ENCODE peak calls at places on chromosomes 7 and 10, in four cellular contexts. S is nephron progenitor cell, I is astrocyte of the spinal cord, V is NB4. X is an unnamed sample.

GRCh38 chr10:88840104-88840503 is 11.5 kb downstream of the ANKRD22 start:
- DNase-seq in S (no peak), V (no peak), I (no peak), X (no peak)

GRCh38 chr7:127251458-127252379 is 1.0 kb downstream of the GRM8 start:
- DNase-seq in I (no peak), V (no peak), S (peak; percentile 29), X (no peak)

GRCh38 chr10:33186150-33186549 is 148.3 kb downstream of the NRP1 start:
- DNase-seq in V (no peak), S (no peak), I (no peak), X (peak; percentile 67)

GRCh38 chr7:158120751-158121150 is 466.9 kb downstream of the PTPRN2 start:
- DNase-seq in I (no peak), V (no peak), S (no peak), X (no peak)

GRCh38 chr10:101291254-101292193 is 62.3 kb upstream of the LBX1 start:
- DNase-seq in I (peak; percentile 5), S (peak; percentile 93), V (peak; percentile 71), X (no peak)

GRCh38 chr7:48643420-48644013 is 280.8 kb upstream of the CDC14C start:
- DNase-seq in S (no peak), I (no peak), V (peak; percentile 83), X (no peak)

GRCh38 chr7:115662120-115662519 is 368.4 kb downstream of the TFEC start:
- DNase-seq in V (no peak), S (no peak), I (no peak), X (no peak)

GRCh38 chr10:3935141-3935540 is 150.1 kb upstream of the KLF6 start:
- DNase-seq in S (no peak), I (peak; percentile 93), V (no peak), X (peak; percentile 62)

GRCh38 chr10:42593284-42593683 is 45.1 kb downstream of the ZNF33B start:
- DNase-seq in S (no peak), I (peak; percentile 8), V (no peak), X (no peak)

GRCh38 chr10:112395809-112396530 is 22.1 kb downstream of the ACSL5 start:
- DNase-seq in S (no peak), I (no peak), V (no peak), X (no peak)

GRCh38 chr10:112394475-112394875 is 20.6 kb downstream of the ACSL5 start:
- DNase-seq in V (no peak), S (no peak), I (no peak), X (no peak)

GRCh38 chr10:112393341-112393740 is 19.4 kb downstream of the ACSL5 start:
- DNase-seq in I (no peak), S (no peak), V (no peak), X (no peak)

GRCh38 chr10:112390125-112390703 is 16.3 kb downstream of the ACSL5 start:
- DNase-seq in S (no peak), I (no peak), V (no peak), X (no peak)

DNA sequence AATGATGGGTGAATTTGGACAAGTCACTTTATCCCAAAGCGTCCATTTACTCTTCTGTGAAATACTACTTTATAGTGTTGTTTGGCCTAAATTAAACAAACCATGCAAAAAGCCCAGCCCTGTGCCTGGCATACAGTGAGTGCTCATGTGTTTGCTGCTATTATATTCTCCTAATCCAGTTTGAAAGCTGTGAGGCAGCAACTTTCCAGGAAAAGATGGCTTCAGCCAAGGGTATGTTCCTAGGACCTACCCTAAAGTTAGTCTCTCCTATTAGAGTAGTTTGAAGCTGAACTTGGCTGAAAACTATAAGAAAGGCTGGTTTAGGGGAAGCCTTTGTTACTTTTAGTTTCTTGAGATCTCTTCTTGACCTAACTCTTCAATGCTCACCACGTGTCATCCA is 19.9 kb downstream of the ACSL5 start:
- DNase-seq in V (no peak), I (no peak), S (no peak), X (no peak)
- TF ChIP-seq CTCF in V (no peak), I (no peak), S (no peak), X (no peak)

GRCh38 chr7:74059681-74060588 is 23.7 kb upstream of the LIMK1 start:
- DNase-seq in V (no peak), S (no peak), I (no peak), X (no peak)
- TF ChIP-seq CTCF in V (peak; percentile 2), S (no peak), I (peak; percentile 3), X (no peak)

GRCh38 chr10:59635502-59636290 is 74.0 kb downstream of the SLC16A9 start:
- DNase-seq in I (no peak), S (no peak), V (no peak), X (no peak)

GRCh38 chr10:59631237-59631636 is 78.4 kb downstream of the SLC16A9 start:
- DNase-seq in I (no peak), V (no peak), S (no peak), X (no peak)

GRCh38 chr10:59631882-59632281 is 77.8 kb downstream of the SLC16A9 start:
- DNase-seq in I (no peak), S (no peak), V (no peak), X (no peak)

GRCh38 chr10:59634102-59634501 is 75.5 kb downstream of the SLC16A9 start:
- DNase-seq in I (no peak), S (no peak), V (no peak), X (no peak)

DNA sequence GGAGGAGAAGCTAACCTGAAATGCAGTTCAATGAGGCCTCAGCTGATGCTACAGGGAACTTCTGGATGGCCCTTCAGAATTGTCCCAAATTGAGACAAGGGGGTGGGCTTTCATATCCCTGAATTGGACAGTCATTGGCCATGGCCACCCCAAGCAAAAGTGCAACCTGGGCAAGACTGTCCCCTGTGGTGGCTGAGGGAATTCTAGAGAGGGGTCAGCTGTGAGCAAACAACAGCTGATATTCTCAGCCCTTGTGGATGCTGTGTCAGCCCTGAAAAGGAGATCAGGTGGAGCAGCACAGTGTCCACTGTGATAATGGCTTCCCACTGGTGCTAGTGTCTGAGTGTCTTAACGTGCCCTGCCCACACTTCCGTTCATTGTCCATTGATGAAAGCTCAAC is 76.6 kb downstream of the SLC16A9 start:
- DNase-seq in V (no peak), I (no peak), S (no peak), X (no peak)
- TF ChIP-seq CTCF in V (no peak), I (no peak), S (no peak), X (no peak)

DNA sequence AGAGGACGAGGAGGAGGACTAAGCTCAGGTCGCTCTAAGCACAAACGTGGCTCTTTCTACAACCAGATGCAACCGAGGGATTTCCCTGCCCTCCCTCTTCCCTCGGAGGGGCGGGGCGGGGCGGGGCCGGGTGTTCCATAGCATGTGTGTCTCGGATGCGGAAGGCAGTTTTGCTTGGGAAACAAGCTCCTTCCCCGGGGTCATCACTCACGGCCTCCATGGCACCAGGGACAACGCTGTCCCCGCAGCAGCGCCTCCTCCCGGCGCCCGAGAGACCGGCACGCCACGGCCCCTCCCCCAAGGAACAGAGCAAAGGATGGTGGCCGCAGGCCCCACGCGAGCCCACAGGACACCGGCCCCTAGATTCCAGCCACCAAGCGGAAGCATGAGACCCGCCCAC is 110.5 kb downstream of the PAXIP1 start:
- DNase-seq in I (no peak), S (peak; percentile 48), V (no peak), X (no peak)
- TF ChIP-seq CTCF in I (no peak), S (peak; percentile 39), V (no peak), X (no peak)

GRCh38 chr7:88344956-88345832 is 38.5 kb upstream of the STEAP4 start:
- DNase-seq in I (peak; percentile 33), V (peak; percentile 46), S (peak; percentile 75), X (no peak)
- TF ChIP-seq CTCF in I (peak; percentile 70), V (peak; percentile 49), S (peak; percentile 71), X (peak; percentile 59)

DNA sequence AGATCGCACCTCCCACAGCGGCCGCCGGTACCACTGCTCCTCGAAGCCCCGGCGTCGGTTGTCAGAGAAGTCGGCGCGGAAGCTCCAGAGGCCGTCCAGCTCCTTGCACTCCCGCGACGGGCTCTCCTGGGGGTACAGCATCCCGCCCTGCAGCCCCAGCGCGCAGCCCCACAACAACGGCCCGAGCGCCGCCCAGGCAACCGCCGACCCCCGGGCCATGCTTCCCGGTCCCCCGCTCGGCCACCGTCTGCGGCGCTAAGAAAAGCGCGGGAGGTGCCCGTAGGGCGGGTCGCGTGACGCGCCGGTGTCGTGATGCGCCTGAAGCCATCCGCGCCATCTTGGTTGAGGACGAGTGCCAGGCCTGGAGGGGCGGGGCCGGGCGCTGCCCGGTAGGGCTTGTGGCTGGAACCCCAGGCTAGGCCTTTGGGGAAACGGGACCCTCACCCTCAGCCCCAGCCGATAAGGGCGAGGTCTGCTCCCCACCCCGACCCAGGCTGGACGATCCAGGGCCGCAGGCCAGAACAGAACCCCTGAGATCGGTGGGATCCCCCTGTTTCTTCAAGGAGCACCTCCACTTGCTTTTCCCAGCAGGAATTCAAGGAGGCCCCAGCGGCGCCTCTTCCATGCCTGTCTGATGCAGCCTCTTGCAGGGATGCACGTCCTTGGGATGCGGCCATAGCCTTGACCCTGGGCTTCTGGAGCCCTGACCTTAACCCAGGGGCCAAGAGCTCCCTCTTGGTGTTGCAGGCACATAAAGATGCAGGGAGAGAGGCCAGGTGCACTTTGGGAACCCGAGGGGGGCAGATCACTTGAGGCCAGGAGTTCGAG is at the start of gene GUSB:
- DNase-seq in S (peak; percentile 92), I (peak; percentile 87), V (peak; percentile 97), X (peak; percentile 95)
- TF ChIP-seq CTCF in S (no peak), I (no peak), V (no peak), X (no peak)

GRCh38 chr10:9209105-9209798 is 1154.8 kb downstream of the GATA3 start:
- DNase-seq in I (peak; percentile 63), S (peak; percentile 82), V (peak; percentile 48), X (no peak)

GRCh38 chr10:9214618-9215017 is 1160.1 kb downstream of the GATA3 start:
- DNase-seq in V (no peak), I (no peak), S (no peak), X (no peak)

GRCh38 chr10:9205558-9205957 is 1151.1 kb downstream of the GATA3 start:
- DNase-seq in I (no peak), V (no peak), S (no peak), X (no peak)

GRCh38 chr10:9215121-9215520 is 1160.6 kb downstream of the GATA3 start:
- DNase-seq in S (no peak), V (no peak), I (no peak), X (no peak)

GRCh38 chr10:9211228-9211627 is 1156.7 kb downstream of the GATA3 start:
- DNase-seq in S (no peak), I (no peak), V (no peak), X (no peak)
- TF ChIP-seq CTCF in S (peak; percentile 38), I (peak; percentile 53), V (no peak), X (peak; percentile 35)

DNA sequence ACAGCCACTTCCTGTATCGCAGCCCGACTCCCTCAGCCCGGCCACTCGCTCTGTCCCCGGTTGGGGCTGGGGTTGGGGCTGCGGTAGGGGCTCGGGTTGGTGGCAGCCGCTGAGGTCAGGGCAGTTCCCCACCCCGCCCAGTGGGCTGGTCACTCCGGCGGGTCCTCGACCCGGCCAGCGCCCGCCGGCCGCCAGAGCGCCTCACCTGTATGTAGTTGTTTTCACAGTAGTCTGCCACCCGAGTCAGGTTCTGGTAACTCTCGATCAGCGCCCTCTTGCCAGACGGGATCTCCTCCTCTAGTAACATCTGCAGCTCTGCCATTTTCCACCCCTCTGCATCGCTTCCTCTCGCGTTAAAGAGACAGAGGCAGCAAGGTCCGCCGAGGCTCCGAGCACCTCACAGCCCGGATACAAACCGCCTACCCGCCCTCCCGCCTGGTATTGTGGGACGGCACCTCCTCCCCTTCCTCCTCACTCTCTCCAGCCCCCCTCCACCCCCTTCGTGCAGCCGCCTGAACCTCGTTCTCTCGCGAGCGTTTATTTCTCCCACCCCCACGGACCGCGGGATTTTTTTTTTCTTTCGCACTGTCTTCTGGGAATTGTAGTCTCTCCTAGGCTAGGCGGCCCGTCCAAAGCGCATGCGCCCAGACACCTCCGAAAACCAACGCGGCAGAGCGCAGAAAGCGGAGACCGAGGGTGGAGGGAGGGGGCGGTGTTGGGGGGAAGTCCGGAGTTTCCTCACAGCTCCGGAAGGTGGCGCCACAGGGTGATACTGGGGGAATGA is at the start of gene ABI1:
- DNase-seq in S (peak; percentile 97), I (peak; percentile 99), V (peak; percentile 95), X (peak; percentile 99)
- TF ChIP-seq CTCF in S (peak; percentile 77), I (peak; percentile 79), V (no peak), X (no peak)